ENCODE peak calls at places on chromosomes 11 and 22, in four cellular contexts. U is IMR-90, Z is fibroblast of pulmonary artery, P is fibroblast of the aortic adventitia. L is an unnamed sample.
A peak's percentile ranks its signal among the peaks of the same experiment; 100 is the strongest.

GRCh38 chr11:30133308-30133707 is 97.5 kb upstream of the FSHB start:
- DNase-seq in U (no peak), Z (no peak), P (no peak), L (no peak)

GRCh38 chr22:44988671-44989070 is 21.1 kb downstream of the PHF21B start:
- DNase-seq in U (no peak), Z (no peak), P (no peak), L (no peak)

GRCh38 chr11:45667929-45668680 is 2.7 kb upstream of the CHST1 start:
- DNase-seq in U (no peak), Z (no peak), P (no peak), L (no peak)

GRCh38 chr11:72935705-72936104 is 121.5 kb downstream of the ATG16L2 start:
- DNase-seq in U (no peak), Z (no peak), P (no peak), L (no peak)

GRCh38 chr11:73139476-73140198 is 2.5 kb downstream of the FCHSD2 start:
- DNase-seq in U (peak; percentile 49), Z (peak; percentile 69), P (peak; percentile 50), L (no peak)

GRCh38 chr11:83819936-83820549 is 533.9 kb upstream of the CCDC90B start:
- DNase-seq in U (peak; percentile 79), Z (peak; percentile 85), P (peak; percentile 88), L (no peak)

GRCh38 chr11:134596404-134596803 is 184.4 kb upstream of the B3GAT1 start:
- DNase-seq in U (no peak), Z (no peak), P (no peak), L (no peak)

GRCh38 chr11:86091566-86091965 is 22.7 kb upstream of the PICALM start:
- DNase-seq in U (peak; percentile 82), Z (peak; percentile 59), P (peak; percentile 94), L (no peak)

GRCh38 chr22:24803064-24803542 is 2.9 kb upstream of the SGSM1 start:
- DNase-seq in U (peak; percentile 12), Z (peak; percentile 49), P (peak; percentile 40), L (peak; percentile 71)

GRCh38 chr11:22449441-22449840 is 111.3 kb downstream of the SLC17A6 start:
- DNase-seq in U (peak; percentile 51), Z (peak; percentile 57), P (peak; percentile 23), L (no peak)

GRCh38 chr11:132220464-132220863 is 850.0 kb downstream of the NTM start:
- DNase-seq in U (peak; percentile 74), Z (peak; percentile 62), P (peak; percentile 53), L (no peak)

GRCh38 chr11:93477684-93478234 is 65.4 kb downstream of the SMCO4 start:
- DNase-seq in U (peak; percentile 11), Z (peak; percentile 15), P (no peak), L (no peak)

GRCh38 chr11:111983187-111983986 is 41.8 kb upstream of the DLAT start:
- DNase-seq in U (peak; percentile 72), Z (no peak), P (no peak), L (peak; percentile 80)

GRCh38 chr11:14460147-14460546 is 39.5 kb downstream of the COPB1 start:
- DNase-seq in U (no peak), Z (no peak), P (no peak), L (no peak)

GRCh38 chr11:14458377-14458776 is 41.2 kb downstream of the COPB1 start:
- DNase-seq in U (no peak), Z (no peak), P (no peak), L (no peak)

GRCh38 chr11:14455648-14456430 is 43.8 kb downstream of the COPB1 start:
- DNase-seq in U (peak; percentile 66), Z (peak; percentile 18), P (peak; percentile 33), L (no peak)

GRCh38 chr11:14451825-14452224 is 47.8 kb downstream of the COPB1 start:
- DNase-seq in U (peak; percentile 56), Z (no peak), P (peak; percentile 26), L (no peak)

DNA sequence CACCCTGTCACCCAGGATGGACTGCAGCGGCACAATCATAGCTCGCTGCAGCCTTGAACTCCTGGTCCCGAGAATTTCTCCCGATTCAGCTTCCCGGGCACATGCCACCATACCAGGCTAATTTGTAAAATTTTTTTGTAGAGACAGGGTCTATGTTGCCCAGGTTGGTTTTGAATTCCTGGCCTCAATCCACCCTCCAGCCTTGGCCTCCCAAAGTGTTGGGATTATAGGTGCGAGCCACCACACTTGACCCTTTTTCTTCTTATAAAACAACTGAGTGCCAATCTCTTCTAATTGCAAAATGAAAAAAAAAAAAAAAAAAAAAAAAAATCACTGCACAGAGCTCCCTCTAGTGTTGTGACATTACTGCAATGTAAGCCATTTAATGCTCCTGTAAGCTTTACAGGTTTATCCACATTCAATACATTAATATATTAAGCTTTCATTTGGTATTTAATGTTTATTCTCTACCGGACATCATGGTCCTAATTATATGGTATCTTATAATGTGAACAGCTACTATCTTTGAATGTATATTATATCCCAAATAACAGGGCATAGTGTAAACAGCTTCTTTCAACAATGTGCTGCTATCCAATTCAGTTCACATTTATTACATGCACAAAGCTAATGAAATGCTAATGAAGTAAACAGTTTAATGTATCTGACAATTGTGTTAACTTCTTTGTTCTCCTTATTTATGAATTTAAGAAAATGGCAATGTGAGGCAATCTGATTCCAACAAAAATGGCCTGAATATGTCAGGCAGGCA is 44.6 kb downstream of the COPB1 start:
- DNase-seq in U (peak; percentile 39), Z (peak; percentile 54), P (peak; percentile 59), L (no peak)
- TF ChIP-seq CTCF in U (peak; percentile 76), Z (peak; percentile 72), P (peak; percentile 71), L (peak; percentile 66)

GRCh38 chr11:118851970-118852369 is 31.7 kb upstream of the CXCR5 start:
- DNase-seq in U (no peak), Z (no peak), P (no peak), L (no peak)
- TF ChIP-seq CTCF in U (no peak), Z (no peak), P (no peak), L (no peak)

GRCh38 chr22:38043151-38044039 is 13.8 kb upstream of the PICK1 start:
- DNase-seq in U (no peak), Z (no peak), P (no peak), L (no peak)
- TF ChIP-seq CTCF in U (no peak), Z (no peak), P (no peak), L (no peak)

GRCh38 chr22:36470994-36471331 is 10.5 kb downstream of the TXN2 start:
- DNase-seq in U (peak; percentile 73), Z (peak; percentile 31), P (no peak), L (no peak)
- TF ChIP-seq CTCF in U (no peak), Z (no peak), P (no peak), L (no peak)

DNA sequence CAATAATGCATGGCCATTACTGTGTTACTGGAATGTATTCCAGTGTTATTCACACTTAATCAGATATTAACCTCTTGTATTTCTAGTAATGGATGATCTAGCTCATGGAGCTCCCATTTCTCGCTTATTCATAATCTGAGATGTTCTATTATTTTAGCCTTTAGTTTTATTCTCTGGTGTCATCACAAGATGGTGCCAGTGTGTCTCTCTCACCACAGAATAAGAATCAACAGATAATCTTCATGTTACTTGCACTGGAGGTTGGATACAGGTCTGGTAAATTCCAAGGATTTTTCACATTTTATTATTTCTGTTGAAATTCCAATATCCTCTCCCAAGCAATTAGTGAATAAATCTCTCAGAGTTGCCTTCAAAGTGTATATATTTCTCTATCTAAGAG is 74.6 kb downstream of the CASP12 start:
- DNase-seq in U (no peak), Z (no peak), P (no peak), L (no peak)
- TF ChIP-seq CTCF in U (no peak), Z (no peak), P (no peak), L (peak; percentile 6)